ENCODE peak calls at places on chromosomes 2 and 18, in eight cellular contexts. X is neuronal stem cell, H is left lung, V is stomach, R is psoas muscle, L is A549, W is cardiac muscle cell, P is kidney. M is an unnamed sample. For H3K4me1, the result is how much of the 10 kb centered on the place peaks cover.

GRCh38 chr18:59357928-59358327 is 1.1 kb downstream of the LMAN1 start:
- DNase-seq in X (no peak), H (no peak), V (no peak), R (no peak), L (no peak), W (peak), P (no peak), M (no peak)

GRCh38 chr2:24907106-24907505 is 12.9 kb downstream of the ADCY3 start:
- DNase-seq in X (no peak), H (no peak), V (no peak), R (no peak), L (no peak), W (no peak), P (peak), M (no peak)

GRCh38 chr2:121505005-121505404 is 25.7 kb upstream of the RNU4ATAC start:
- DNase-seq in X (no peak), H (no peak), V (no peak), R (no peak), L (no peak), W (no peak), P (no peak), M (no peak)

GRCh38 chr2:108583903-108584520 is 49.7 kb downstream of the LIMS1 start:
- DNase-seq in X (peak), H (no peak), V (peak), R (peak), L (peak), W (peak), P (no peak), M (no peak)

GRCh38 chr2:162750033-162750432 is 88.5 kb downstream of the KCNH7 start:
- DNase-seq in X (no peak), H (no peak), V (no peak), R (no peak), L (no peak), W (no peak), P (no peak), M (no peak)

GRCh38 chr2:222878877-222879601 is 18.2 kb downstream of the ACSL3 start:
- DNase-seq in X (no peak), H (no peak), V (no peak), R (no peak), L (peak), W (no peak), P (no peak), M (no peak)

GRCh38 chr2:46847185-46847710 is 68.4 kb downstream of the MCFD2 start:
- DNase-seq in X (no peak), H (peak), V (peak), R (peak), L (peak), W (no peak), P (peak), M (peak)

GRCh38 chr2:160402997-160403979 is 90.3 kb downstream of the RBMS1 start:
- DNase-seq in X (no peak), H (no peak), V (no peak), R (no peak), L (no peak), W (no peak), P (no peak), M (no peak)

GRCh38 chr2:2569306-2569705 is 238.2 kb upstream of the MYT1L start:
- DNase-seq in X (no peak), H (peak), V (no peak), R (peak), L (no peak), W (no peak), P (no peak), M (no peak)

GRCh38 chr2:26951246-26951645 is 19.2 kb upstream of the MAPRE3 start:
- DNase-seq in X (no peak), H (no peak), V (no peak), R (no peak), L (no peak), W (no peak), P (no peak), M (no peak)

GRCh38 chr2:241324775-241325174 is 9.1 kb downstream of the SEPTIN2 start:
- DNase-seq in X (no peak), H (no peak), V (no peak), R (no peak), L (no peak), W (no peak), P (no peak), M (no peak)

GRCh38 chr2:122028371-122029102 is 273.1 kb downstream of the TSN start:
- DNase-seq in X (no peak), H (no peak), V (no peak), R (no peak), L (no peak), W (no peak), P (no peak), M (no peak)

GRCh38 chr2:84924173-84925106 is 19.0 kb downstream of the TMSB10 start:
- DNase-seq in X (no peak), H (no peak), V (peak), R (no peak), L (no peak), W (no peak), P (peak), M (no peak)

GRCh38 chr18:60873708-60874107 is 459.5 kb upstream of the CDH20 start:
- DNase-seq in X (no peak), H (no peak), V (no peak), R (no peak), L (no peak), W (no peak), P (no peak), M (no peak)

GRCh38 chr2:46411245-46411641 is 68.1 kb upstream of the TMEM247 start:
- DNase-seq in X (no peak), H (no peak), V (no peak), R (no peak), L (no peak), W (no peak), P (no peak), M (no peak)

GRCh38 chr2:68251855-68252406 is 401 bp downstream of the PPP3R1 start:
- DNase-seq in X (peak), H (peak), V (peak), R (peak), L (no peak), W (peak), P (peak), M (no peak)

GRCh38 chr2:70461414-70461813 is 92.2 kb downstream of the TGFA start:
- DNase-seq in X (no peak), H (no peak), V (no peak), R (no peak), L (no peak), W (no peak), P (no peak), M (no peak)

GRCh38 chr18:8608795-8609673 is at the start of gene RAB12:
- DNase-seq in X (peak), H (peak), V (peak), R (peak), L (peak), W (peak), P (peak), M (peak)

GRCh38 chr2:175025233-175025632 is 20.1 kb upstream of the CHN1 start:
- DNase-seq in X (no peak), H (no peak), V (no peak), R (no peak), L (no peak), W (no peak), P (no peak), M (no peak)

GRCh38 chr2:86623549-86624547 is at the start of gene RNF103:
- DNase-seq in X (peak), H (peak), V (peak), R (peak), L (peak), W (peak), P (peak), M (peak)

GRCh38 chr2:145114726-145115125 is 594.8 kb upstream of the ZEB2 start:
- DNase-seq in X (no peak), H (no peak), V (no peak), R (no peak), L (no peak), W (no peak), P (no peak), M (no peak)

GRCh38 chr2:10931710-10932255 is 20.0 kb downstream of the KCNF1 start:
- DNase-seq in X (no peak), H (no peak), V (no peak), R (peak), L (no peak), W (no peak), P (peak), M (no peak)
- H3K4me3 ChIP-seq in X (no peak), H (no peak), V (no peak), R (no peak), L (no peak), W (no peak), P (no peak), M (no peak)

GRCh38 chr2:179272406-179273192 is 8.0 kb upstream of the SESTD1 start:
- DNase-seq in X (no peak), H (no peak), V (no peak), R (no peak), L (no peak), W (peak), P (no peak), M (no peak)
- H3K27ac ChIP-seq in X (no peak), H (peak), V (peak), R (no peak), L (peak), W (no peak), P (no peak), M (peak)

GRCh38 chr2:8489221-8489620 is 192.6 kb upstream of the ID2 start:
- DNase-seq in X (no peak), H (no peak), V (no peak), R (no peak), L (no peak), W (no peak), P (no peak), M (no peak)
- H3K4me1 ChIP-seq in X (under half), H (under half), V (under half), R (under half), L (under half), W (under half), P (under half), M (under half)

GRCh38 chr2:439540-440465 is 151.9 kb upstream of the ALKAL2 start:
- DNase-seq in X (no peak), H (no peak), V (no peak), R (no peak), L (no peak), W (no peak), P (peak), M (no peak)

GRCh38 chr2:436203-436602 is 148.3 kb upstream of the ALKAL2 start:
- DNase-seq in X (no peak), H (no peak), V (no peak), R (no peak), L (no peak), W (no peak), P (no peak), M (no peak)

GRCh38 chr2:437180-437579 is 149.3 kb upstream of the ALKAL2 start:
- DNase-seq in X (no peak), H (no peak), V (no peak), R (no peak), L (no peak), W (no peak), P (no peak), M (no peak)

GRCh38 chr2:439077-439476 is 151.2 kb upstream of the ALKAL2 start:
- DNase-seq in X (no peak), H (no peak), V (no peak), R (no peak), L (no peak), W (no peak), P (no peak), M (no peak)

DNA sequence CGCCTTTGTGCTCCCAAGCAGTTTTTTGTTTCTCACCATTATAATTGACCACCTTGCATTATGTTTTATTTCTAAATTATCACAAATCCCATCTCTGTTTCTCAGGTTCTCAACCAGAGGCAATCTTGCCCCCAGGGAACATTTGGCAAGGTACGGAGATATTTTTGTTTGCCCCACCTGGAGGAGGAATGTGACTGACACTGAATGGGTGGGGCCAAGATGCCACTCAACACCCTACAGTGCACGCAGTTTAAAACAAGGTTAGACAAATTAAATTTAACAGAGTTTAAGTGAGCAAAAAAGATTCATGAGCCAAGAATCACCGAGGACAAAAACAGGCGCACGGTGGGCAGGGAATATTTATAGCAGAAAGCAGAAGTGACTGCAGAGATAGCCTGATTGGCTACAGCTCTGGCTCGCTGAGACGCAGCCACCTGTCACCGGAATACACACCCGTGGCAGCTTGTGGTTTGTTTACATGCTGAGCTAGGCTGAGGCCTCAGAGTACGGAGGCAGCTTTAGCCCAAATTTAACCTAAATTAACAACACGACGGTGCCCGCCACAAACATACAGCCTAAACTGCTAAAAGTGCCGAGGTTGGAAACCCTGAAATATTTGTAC is 150.0 kb upstream of the ALKAL2 start:
- DNase-seq in X (no peak), H (no peak), V (peak), R (no peak), L (no peak), W (no peak), P (peak), M (no peak)
- H3K4me3 ChIP-seq in X (no peak), H (no peak), V (no peak), R (no peak), L (no peak), W (no peak), P (no peak), M (no peak)

GRCh38 chr2:38665854-38666577 is at the start of gene GALM:
- DNase-seq in X (peak), H (peak), V (peak), R (peak), L (peak), W (peak), P (peak), M (peak)

GRCh38 chr2:38668787-38669479 is 3.0 kb downstream of the GALM start:
- DNase-seq in X (no peak), H (no peak), V (no peak), R (no peak), L (no peak), W (no peak), P (no peak), M (no peak)

GRCh38 chr2:38671303-38671702 is 5.4 kb downstream of the GALM start:
- DNase-seq in X (no peak), H (no peak), V (no peak), R (no peak), L (no peak), W (no peak), P (no peak), M (no peak)

GRCh38 chr2:38668092-38668491 is 2.2 kb downstream of the GALM start:
- DNase-seq in X (no peak), H (no peak), V (no peak), R (no peak), L (no peak), W (no peak), P (no peak), M (no peak)

DNA sequence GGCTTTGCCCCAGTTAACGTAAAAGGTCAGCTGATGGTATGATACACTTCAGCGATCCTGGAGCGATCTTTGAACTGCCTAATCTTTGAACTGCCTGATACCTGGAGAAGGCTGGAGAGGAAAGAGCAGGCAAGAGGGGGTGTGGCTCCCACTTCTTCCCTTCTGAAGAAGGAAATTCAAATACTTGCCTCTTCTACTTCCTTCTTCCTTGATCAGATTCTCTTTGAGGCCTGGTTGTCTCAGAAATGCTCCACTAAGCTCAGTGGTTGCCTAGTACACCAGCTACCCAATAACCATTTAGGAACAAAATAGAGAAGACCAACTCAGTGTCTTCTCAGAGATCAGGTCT is 638 bp downstream of the GALM start:
- DNase-seq in X (no peak), H (no peak), V (peak), R (no peak), L (no peak), W (peak), P (no peak), M (no peak)
- H3K27ac ChIP-seq in X (no peak), H (peak), V (peak), R (peak), L (peak), W (peak), P (peak), M (peak)

GRCh38 chr2:36371963-36372391 is 16.4 kb downstream of the CRIM1 start:
- DNase-seq in X (no peak), H (no peak), V (no peak), R (no peak), L (no peak), W (no peak), P (no peak), M (no peak)
- H3K4me1 ChIP-seq in X (under half), H (under half), V (half or more), R (half or more), L (half or more), W (under half), P (half or more), M (half or more)

GRCh38 chr2:21330786-21331391 is 207.1 kb downstream of the TDRD15 start:
- DNase-seq in X (no peak), H (no peak), V (no peak), R (no peak), L (no peak), W (no peak), P (no peak), M (no peak)
- H3K4me3 ChIP-seq in X (no peak), H (no peak), V (no peak), R (no peak), L (no peak), W (no peak), P (no peak), M (no peak)